ENCODE peak calls at places on chromosomes 1 and 21, in seven cellular contexts. U is mammary epithelial cell, X is neural progenitor cell, A is K562, J is H1, H is IMR-90, I is OCI-LY7. N is an unnamed sample.

GRCh38 chr1:35470964-35471613 is 86.1 kb downstream of the KIAA0319L start:
- DNase-seq in U (no peak), X (peak; percentile 12), A (no peak), J (peak; percentile 3), H (no peak), I (no peak), N (no peak)

GRCh38 chr21:44327603-44327974 is 11.6 kb downstream of the CFAP410 start:
- DNase-seq in U (no peak), X (no peak), A (no peak), J (no peak), H (no peak), I (no peak), N (no peak)

GRCh38 chr21:39472211-39472610 is 20.4 kb downstream of the SH3BGR start:
- DNase-seq in U (no peak), X (peak; percentile 24), A (no peak), J (no peak), H (no peak), I (no peak), N (no peak)

GRCh38 chr21:34736116-34736870 is 67.5 kb downstream of the CLIC6 start:
- DNase-seq in U (no peak), X (no peak), A (no peak), J (no peak), H (peak; percentile 44), I (no peak), N (no peak)

GRCh38 chr1:22971161-22972062 is 1.3 kb downstream of the LACTBL1 start:
- DNase-seq in U (peak; percentile 39), X (no peak), A (no peak), J (no peak), H (peak; percentile 16), I (no peak), N (no peak)

GRCh38 chr21:35150562-35151226 is 101.6 kb upstream of the RUNX1 start:
- DNase-seq in U (peak; percentile 80), X (no peak), A (no peak), J (no peak), H (peak; percentile 73), I (no peak), N (no peak)

GRCh38 chr1:202122639-202123335 is at the start of gene GPR37L1:
- DNase-seq in U (no peak), X (peak; percentile 91), A (peak; percentile 72), J (peak; percentile 56), H (peak; percentile 50), I (no peak), N (peak; percentile 49)

GRCh38 chr21:26966978-26967913 is at the start of gene ADAMTS5:
- DNase-seq in U (peak; percentile 59), X (peak; percentile 68), A (no peak), J (no peak), H (peak; percentile 69), I (no peak), N (peak; percentile 15)

GRCh38 chr21:26453258-26453657 is 119.8 kb downstream of the CYYR1 start:
- DNase-seq in U (no peak), X (no peak), A (no peak), J (no peak), H (no peak), I (no peak), N (no peak)

GRCh38 chr21:34930971-34931370 is 118.1 kb downstream of the RUNX1 start:
- DNase-seq in U (peak; percentile 36), X (no peak), A (no peak), J (no peak), H (peak; percentile 54), I (no peak), N (no peak)

GRCh38 chr21:27372381-27372780 is 405.5 kb upstream of the ADAMTS5 start:
- DNase-seq in U (no peak), X (no peak), A (no peak), J (no peak), H (no peak), I (no peak), N (no peak)

GRCh38 chr21:45552696-45553391 is 10.6 kb upstream of the SLC19A1 start:
- DNase-seq in U (no peak), X (no peak), A (no peak), J (no peak), H (no peak), I (no peak), N (no peak)

GRCh38 chr1:18618546-18619466 is 11.8 kb upstream of the PAX7 start:
- DNase-seq in U (peak; percentile 67), X (peak; percentile 59), A (no peak), J (no peak), H (no peak), I (no peak), N (no peak)

GRCh38 chr1:24415910-24416665 is 486 bp downstream of the NIPAL3 start:
- DNase-seq in U (peak; percentile 37), X (peak; percentile 24), A (peak; percentile 41), J (no peak), H (peak; percentile 28), I (no peak), N (no peak)

GRCh38 chr21:35428927-35429326 is 379.8 kb upstream of the RUNX1 start:
- DNase-seq in U (no peak), X (no peak), A (no peak), J (no peak), H (no peak), I (no peak), N (no peak)

GRCh38 chr1:111656093-111657017 is 36.8 kb downstream of the RAP1A start:
- DNase-seq in U (peak; percentile 27), X (peak; percentile 11), A (peak; percentile 41), J (no peak), H (peak; percentile 66), I (peak; percentile 48), N (peak; percentile 67)

GRCh38 chr1:181079920-181080319 is 8.6 kb upstream of the IER5 start:
- DNase-seq in U (no peak), X (no peak), A (no peak), J (no peak), H (no peak), I (no peak), N (no peak)

GRCh38 chr1:181079382-181079781 is 9.1 kb upstream of the IER5 start:
- DNase-seq in U (no peak), X (no peak), A (no peak), J (no peak), H (peak; percentile 74), I (no peak), N (no peak)

GRCh38 chr1:181075727-181076350 is 12.7 kb upstream of the IER5 start:
- DNase-seq in U (no peak), X (peak; percentile 34), A (no peak), J (no peak), H (no peak), I (no peak), N (no peak)

GRCh38 chr1:181076852-181077251 is 11.6 kb upstream of the IER5 start:
- DNase-seq in U (no peak), X (no peak), A (no peak), J (no peak), H (no peak), I (no peak), N (no peak)

DNA sequence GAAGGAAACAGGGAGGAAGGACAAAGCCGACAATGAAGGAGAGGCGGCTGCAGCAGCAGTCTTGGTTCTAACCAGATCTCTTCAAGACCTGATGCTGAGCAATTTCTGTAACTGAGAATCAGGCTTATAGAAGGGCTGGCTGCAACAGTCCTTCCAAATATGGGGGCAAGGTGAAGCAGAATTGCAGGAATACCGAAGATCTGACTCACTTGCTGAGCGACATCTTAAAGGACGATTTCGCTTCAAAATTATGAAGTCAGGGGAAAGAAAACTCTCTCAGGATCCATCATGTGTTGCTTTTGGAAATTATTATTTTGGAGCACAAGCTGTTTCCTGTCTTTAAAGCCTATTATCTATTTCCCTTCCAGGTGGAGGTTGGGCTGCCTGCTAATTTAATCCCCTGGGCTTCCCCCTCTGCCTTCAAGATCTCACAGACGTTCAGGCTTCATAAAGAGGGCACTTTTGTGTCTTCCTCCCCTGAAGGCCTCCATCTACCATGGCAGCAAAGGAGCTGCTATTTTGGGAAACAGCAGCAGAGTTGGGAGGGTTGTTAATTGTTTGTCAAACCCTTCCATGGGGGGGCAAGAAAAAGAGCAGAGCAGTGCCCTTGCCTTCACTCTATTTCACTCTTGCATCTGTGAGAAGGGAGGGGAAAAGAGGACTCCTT is 10.8 kb upstream of the IER5 start:
- DNase-seq in U (no peak), X (no peak), A (no peak), J (no peak), H (peak; percentile 61), I (no peak), N (no peak)
- TF ChIP-seq CTCF in U (no peak), X (no peak), A (no peak), J (no peak), H (no peak), I (no peak), N (no peak)

GRCh38 chr1:155884028-155884950 is 24.9 kb downstream of the SYT11 start:
- DNase-seq in U (peak; percentile 23), X (no peak), A (no peak), J (no peak), H (peak; percentile 42), I (peak; percentile 70), N (no peak)
- H3K4me2 ChIP-seq in U (peak overlapping the region; percentile 25), X (peak overlapping the region; percentile 10), A (peak overlapping the region; percentile 56), J (no peak overlapping the region), H (peak overlapping the region; percentile 17), I (peak overlapping the region; percentile 82), N (no peak overlapping the region)

GRCh38 chr1:8315573-8316475 is 2.1 kb upstream of the SLC45A1 start:
- DNase-seq in U (no peak), X (peak; percentile 48), A (no peak), J (no peak), H (no peak), I (no peak), N (no peak)
- TF ChIP-seq CTCF in U (peak; percentile 18), X (peak; percentile 37), A (peak; percentile 40), J (peak; percentile 47), H (peak; percentile 21), I (no peak), N (no peak)

GRCh38 chr1:66380452-66381212 is 153.3 kb upstream of the SGIP1 start:
- DNase-seq in U (peak; percentile 11), X (no peak), A (no peak), J (no peak), H (no peak), I (peak; percentile 88), N (no peak)

GRCh38 chr1:66383602-66384001 is 150.4 kb upstream of the SGIP1 start:
- DNase-seq in U (no peak), X (no peak), A (no peak), J (no peak), H (no peak), I (no peak), N (no peak)

GRCh38 chr1:66383168-66383567 is 150.8 kb upstream of the SGIP1 start:
- DNase-seq in U (no peak), X (no peak), A (no peak), J (no peak), H (peak; percentile 13), I (peak; percentile 86), N (no peak)

GRCh38 chr1:66384258-66384657 is 149.7 kb upstream of the SGIP1 start:
- DNase-seq in U (no peak), X (no peak), A (no peak), J (no peak), H (no peak), I (no peak), N (no peak)

DNA sequence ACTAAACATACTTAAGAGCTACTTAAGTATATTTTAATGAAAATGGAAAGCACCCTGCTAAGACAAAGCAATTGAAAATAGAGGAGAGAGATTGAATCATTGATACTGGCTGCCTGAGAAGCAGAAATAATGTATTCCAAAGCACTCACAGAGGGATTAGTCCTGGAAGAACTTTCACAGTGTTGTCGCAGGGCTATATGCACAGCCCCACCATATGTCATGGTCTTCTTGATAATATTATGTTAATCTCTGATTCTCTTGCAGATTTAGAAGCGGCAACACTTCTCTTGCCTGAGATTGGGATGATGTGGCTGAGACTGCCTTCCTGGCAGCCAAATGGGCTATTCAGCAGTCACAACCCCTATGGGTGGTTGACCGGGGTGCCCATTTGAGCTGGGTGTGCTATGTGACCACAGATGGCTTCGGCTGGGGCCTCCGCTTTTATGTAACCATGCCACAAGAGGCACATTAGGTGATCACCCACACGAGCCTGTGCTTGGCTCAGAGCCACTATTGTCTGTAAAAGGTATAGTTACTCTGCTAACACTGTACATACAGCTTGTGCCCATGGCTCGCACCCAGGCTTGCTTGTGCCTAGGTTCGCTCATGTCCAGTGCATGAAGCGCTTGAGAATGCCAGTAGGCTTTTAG is 152.2 kb upstream of the SGIP1 start:
- DNase-seq in U (no peak), X (no peak), A (no peak), J (no peak), H (no peak), I (no peak), N (no peak)
- H3K4me2 ChIP-seq in U (no peak overlapping the region), X (no peak overlapping the region), A (no peak overlapping the region), J (no peak overlapping the region), H (no peak overlapping the region), I (no peak overlapping the region), N (no peak overlapping the region)

N was measured in endothelial cell of umbilical vein.